ENCODE peak calls at places on chromosomes 2 and 18, in nine cellular contexts. F, S, I, L, E, X, R, A and G are unnamed samples.

GRCh38 chr2:75523313-75524275 is 37.1 kb downstream of the EVA1A start:
- DNase-seq in F (no peak), S (peak), I (no peak), L (peak), E (peak), X (no peak), R (no peak), A (no peak), G (no peak)

GRCh38 chr2:120759543-120760331 is 24.1 kb downstream of the GLI2 start:
- DNase-seq in F (no peak), S (no peak), I (no peak), L (no peak), E (no peak), X (peak), R (no peak), A (peak), G (no peak)

GRCh38 chr2:32135409-32135808 is 30.3 kb upstream of the SLC30A6 start:
- DNase-seq in F (peak), S (peak), I (no peak), L (peak), E (peak), X (no peak), R (no peak), A (no peak), G (no peak)

GRCh38 chr18:12657849-12658829 is at the start of gene SPIRE1:
- DNase-seq in F (peak), S (no peak), I (peak), L (peak), E (peak), X (peak), R (peak), A (peak), G (peak)

GRCh38 chr2:26237868-26238267 is 6.6 kb downstream of the HADHA start:
- DNase-seq in F (no peak), S (no peak), I (no peak), L (no peak), E (no peak), X (no peak), R (no peak), A (no peak), G (no peak)

GRCh38 chr2:127743477-127744026 is 42.3 kb downstream of the SFT2D3 start:
- DNase-seq in F (no peak), S (no peak), I (no peak), L (no peak), E (peak), X (no peak), R (no peak), A (no peak), G (no peak)

GRCh38 chr2:151632993-151633592 is 101.2 kb downstream of the NEB start:
- DNase-seq in F (no peak), S (no peak), I (no peak), L (no peak), E (peak), X (no peak), R (no peak), A (no peak), G (no peak)

GRCh38 chr2:64259301-64259700 is 115.1 kb upstream of the PELI1 start:
- DNase-seq in F (no peak), S (no peak), I (no peak), L (no peak), E (no peak), X (no peak), R (no peak), A (no peak), G (no peak)

GRCh38 chr2:67572721-67573485 is 175.8 kb downstream of the ETAA1 start:
- DNase-seq in F (no peak), S (no peak), I (no peak), L (peak), E (no peak), X (no peak), R (no peak), A (no peak), G (no peak)

GRCh38 chr18:3411854-3412268 is 38.1 kb upstream of the TGIF1 start:
- DNase-seq in F (no peak), S (no peak), I (peak), L (no peak), E (peak), X (peak), R (peak), A (peak), G (no peak)

GRCh38 chr2:171957061-171957460 is 34.8 kb downstream of the HAT1 start:
- DNase-seq in F (no peak), S (no peak), I (no peak), L (no peak), E (peak), X (no peak), R (no peak), A (no peak), G (peak)

GRCh38 chr18:13500891-13501887 is 225.2 kb downstream of the FAM210A start:
- DNase-seq in F (no peak), S (no peak), I (no peak), L (peak), E (no peak), X (no peak), R (no peak), A (no peak), G (no peak)

GRCh38 chr2:95260028-95261023 is 13.9 kb upstream of the PROM2 start:
- DNase-seq in F (no peak), S (no peak), I (no peak), L (no peak), E (no peak), X (peak), R (no peak), A (no peak), G (no peak)

GRCh38 chr2:39484620-39485495 is 47.8 kb upstream of the MAP4K3 start:
- DNase-seq in F (no peak), S (no peak), I (no peak), L (no peak), E (no peak), X (no peak), R (no peak), A (no peak), G (no peak)

GRCh38 chr2:121197369-121198091 is 87.5 kb downstream of the TFCP2L1 start:
- DNase-seq in F (no peak), S (no peak), I (no peak), L (peak), E (no peak), X (peak), R (no peak), A (no peak), G (no peak)

GRCh38 chr2:84694088-84694622 is 177.9 kb downstream of the DNAH6 start:
- DNase-seq in F (no peak), S (no peak), I (no peak), L (no peak), E (peak), X (no peak), R (no peak), A (no peak), G (no peak)

GRCh38 chr18:34550902-34551301 is 159.2 kb upstream of the DTNA start:
- DNase-seq in F (no peak), S (no peak), I (no peak), L (no peak), E (no peak), X (no peak), R (no peak), A (no peak), G (no peak)

GRCh38 chr2:149055751-149056150 is 17.3 kb downstream of the LYPD6B start:
- DNase-seq in F (no peak), S (no peak), I (no peak), L (no peak), E (no peak), X (no peak), R (no peak), A (no peak), G (no peak)

GRCh38 chr2:190970170-190970569 is 43.8 kb downstream of the STAT1 start:
- DNase-seq in F (no peak), S (no peak), I (no peak), L (no peak), E (no peak), X (no peak), R (no peak), A (no peak), G (no peak)

GRCh38 chr2:113700186-113700841 is 56.1 kb downstream of the SLC35F5 start:
- DNase-seq in F (peak), S (no peak), I (no peak), L (no peak), E (peak), X (peak), R (no peak), A (peak), G (no peak)

GRCh38 chr18:49757513-49758262 is 55.6 kb downstream of the ACAA2 start:
- DNase-seq in F (peak), S (no peak), I (no peak), L (no peak), E (no peak), X (no peak), R (no peak), A (peak), G (no peak)

GRCh38 chr18:34720220-34720619 is 10.1 kb downstream of the DTNA start:
- DNase-seq in F (no peak), S (no peak), I (no peak), L (no peak), E (no peak), X (no peak), R (no peak), A (no peak), G (no peak)

GRCh38 chr2:76870581-76870980 is 651.6 kb downstream of the LRRTM4 start:
- DNase-seq in F (no peak), S (no peak), I (no peak), L (no peak), E (no peak), X (no peak), R (no peak), A (no peak), G (no peak)

GRCh38 chr2:42969231-42970150 is 177.1 kb upstream of the HAAO start:
- DNase-seq in F (no peak), S (peak), I (no peak), L (peak), E (no peak), X (no peak), R (no peak), A (no peak), G (no peak)

GRCh38 chr2:11611251-11611650 is 58.7 kb downstream of the NTSR2 start:
- DNase-seq in F (no peak), S (no peak), I (no peak), L (no peak), E (no peak), X (no peak), R (no peak), A (no peak), G (no peak)